ENCODE peak calls at places on chromosomes 4 and X, in ten cellular contexts. E is CD4-positive, alpha-beta memory T cell; Z is esophagus squamous epithelium; O is ovary; D is tibial nerve; K is right lobe of liver; R is endodermal cell; A is thoracic aorta; J is PC-3; U is SJSA1. C is an unnamed sample. For H3K36me3 and H3K27me3, the result is how much of the 10 kb centered on the place peaks cover.

GRCh38 chr4:173516621-173517612 is 13.1 kb downstream of the HAND2 start:
- DNase-seq in E (no peak), Z (no peak), O (no peak), D (no peak), K (no peak), R (peak), A (no peak), J (no peak), U (no peak), C (no peak)

GRCh38 chr4:48041535-48042137 is 25.1 kb downstream of the NIPAL1 start:
- DNase-seq in E (no peak), Z (no peak), O (no peak), D (no peak), K (no peak), R (no peak), A (no peak), J (no peak), U (no peak), C (no peak)

GRCh38 chr4:87530868-87531267 is 1.7 kb upstream of the SPARCL1 start:
- DNase-seq in E (no peak), Z (peak), O (peak), D (peak), K (peak), R (no peak), A (peak), J (no peak), U (no peak), C (no peak)

GRCh38 chr4:183098080-183098722 is 856 bp upstream of the WWC2 start:
- DNase-seq in E (peak), Z (no peak), O (peak), D (peak), K (peak), R (no peak), A (no peak), J (peak), U (peak), C (peak)

GRCh38 chrX:135707880-135708279 is 5.6 kb upstream of the CT45A1 start:
- DNase-seq in E (no peak), Z (no peak), O (no peak), D (no peak), K (no peak), R (peak), A (no peak), J (peak), U (no peak), C (no peak)

GRCh38 chrX:19772759-19773623 is 114.4 kb downstream of the SH3KBP1 start:
- DNase-seq in E (peak), Z (no peak), O (no peak), D (no peak), K (no peak), R (no peak), A (no peak), J (peak), U (no peak), C (no peak)

GRCh38 chrX:80022363-80023031 is 7.9 kb downstream of the TBX22 start:
- DNase-seq in E (no peak), Z (no peak), O (no peak), D (no peak), K (no peak), R (peak), A (no peak), J (no peak), U (no peak), C (no peak)

GRCh38 chr4:29756966-29757365 is 963.2 kb upstream of the PCDH7 start:
- DNase-seq in E (no peak), Z (no peak), O (no peak), D (no peak), K (no peak), R (peak), A (no peak), J (peak), U (no peak), C (no peak)

GRCh38 chrX:44698328-44698727 is 145.5 kb upstream of the DUSP21 start:
- DNase-seq in E (no peak), Z (no peak), O (no peak), D (no peak), K (no peak), R (no peak), A (no peak), J (no peak), U (no peak), C (no peak)

GRCh38 chr4:156788782-156789181 is 182.8 kb downstream of the PDGFC start:
- DNase-seq in E (no peak), Z (no peak), O (no peak), D (no peak), K (no peak), R (no peak), A (no peak), J (peak), U (no peak), C (no peak)

GRCh38 chr4:15197005-15197404 is 194.7 kb downstream of the CPEB2 start:
- DNase-seq in E (no peak), Z (no peak), O (no peak), D (no peak), K (no peak), R (peak), A (no peak), J (peak), U (no peak), C (no peak)

GRCh38 chr4:123386608-123387007 is 10.0 kb upstream of the SPRY1 start:
- DNase-seq in E (no peak), Z (no peak), O (no peak), D (no peak), K (no peak), R (no peak), A (no peak), J (no peak), U (no peak), C (no peak)

GRCh38 chr4:25981749-25982148 is 67.7 kb downstream of the SMIM20 start:
- DNase-seq in E (no peak), Z (no peak), O (no peak), D (no peak), K (no peak), R (peak), A (no peak), J (peak), U (no peak), C (no peak)

GRCh38 chr4:931194-931959 is 739 bp downstream of the GAK start:
- DNase-seq in E (peak), Z (no peak), O (no peak), D (no peak), K (peak), R (no peak), A (no peak), J (no peak), U (no peak), C (no peak)

GRCh38 chr4:59002148-59002547 is 1892.0 kb upstream of the IGFBP7 start:
- DNase-seq in E (no peak), Z (no peak), O (no peak), D (no peak), K (no peak), R (no peak), A (no peak), J (no peak), U (no peak), C (no peak)

GRCh38 chr4:188109157-188109755 is at the start of gene TRIML2:
- DNase-seq in E (no peak), Z (no peak), O (no peak), D (no peak), K (no peak), R (peak), A (no peak), J (peak), U (no peak), C (no peak)

GRCh38 chrX:134803060-134803459 is 144.8 kb upstream of the PLAC1 start:
- DNase-seq in E (no peak), Z (no peak), O (no peak), D (no peak), K (no peak), R (peak), A (no peak), J (no peak), U (no peak), C (no peak)

GRCh38 chrX:103818844-103819243 is 13.2 kb downstream of the RAB9B start:
- DNase-seq in E (no peak), Z (no peak), O (no peak), D (no peak), K (no peak), R (no peak), A (no peak), J (no peak), U (no peak), C (no peak)

GRCh38 chr4:183403486-183403885 is 41.0 kb upstream of the CDKN2AIP start:
- DNase-seq in E (no peak), Z (no peak), O (no peak), D (no peak), K (no peak), R (no peak), A (no peak), J (no peak), U (no peak), C (no peak)

GRCh38 chrX:72050011-72050410 is 81.7 kb downstream of the RTL5 start:
- DNase-seq in E (no peak), Z (no peak), O (no peak), D (no peak), K (no peak), R (peak), A (no peak), J (no peak), U (no peak), C (no peak)

GRCh38 chrX:31199051-31199769 is 127.4 kb upstream of the FTHL17 start:
- DNase-seq in E (no peak), Z (no peak), O (no peak), D (no peak), K (no peak), R (no peak), A (no peak), J (no peak), U (no peak), C (no peak)

GRCh38 chr4:98166025-98166730 is 22.9 kb upstream of the STPG2 start:
- DNase-seq in E (no peak), Z (no peak), O (no peak), D (no peak), K (peak), R (no peak), A (no peak), J (peak), U (no peak), C (no peak)

GRCh38 chrX:29090811-29091210 is 503.6 kb downstream of the IL1RAPL1 start:
- DNase-seq in E (no peak), Z (no peak), O (no peak), D (no peak), K (no peak), R (no peak), A (no peak), J (peak), U (no peak), C (no peak)

GRCh38 chr4:113248320-113248719 is 198.9 kb downstream of the ANK2 start:
- DNase-seq in E (no peak), Z (no peak), O (no peak), D (no peak), K (no peak), R (peak), A (no peak), J (no peak), U (no peak), C (no peak)

GRCh38 chr4:77697860-77698599 is 92.4 kb downstream of the CXCL13 start:
- DNase-seq in E (no peak), Z (no peak), O (no peak), D (no peak), K (peak), R (peak), A (no peak), J (peak), U (peak), C (no peak)

GRCh38 chrX:7706032-7706431 is 136.9 kb upstream of the VCX start:
- DNase-seq in E (no peak), Z (no peak), O (no peak), D (no peak), K (no peak), R (no peak), A (no peak), J (peak), U (no peak), C (no peak)

GRCh38 chr4:157043131-157043530 is 32.8 kb upstream of the GLRB start:
- DNase-seq in E (no peak), Z (no peak), O (no peak), D (no peak), K (no peak), R (peak), A (no peak), J (peak), U (no peak), C (no peak)

GRCh38 chrX:120749141-120749846 is 119.4 kb upstream of the C1GALT1C1 start:
- DNase-seq in E (no peak), Z (no peak), O (no peak), D (no peak), K (no peak), R (no peak), A (no peak), J (no peak), U (no peak), C (no peak)

GRCh38 chrX:72041901-72042859 is 89.5 kb downstream of the RTL5 start:
- DNase-seq in E (no peak), Z (no peak), O (peak), D (no peak), K (no peak), R (peak), A (no peak), J (no peak), U (no peak), C (no peak)

GRCh38 chr4:69531251-69531650 is 35.5 kb upstream of the UGT2B4 start:
- DNase-seq in E (no peak), Z (no peak), O (no peak), D (no peak), K (no peak), R (no peak), A (no peak), J (no peak), U (no peak), C (no peak)

GRCh38 chr4:139685180-139685579 is 19.6 kb downstream of the MGST2 start:
- DNase-seq in E (no peak), Z (no peak), O (no peak), D (no peak), K (no peak), R (no peak), A (no peak), J (no peak), U (no peak), C (no peak)

GRCh38 chr4:149009223-149009622 is 567.0 kb upstream of the NR3C2 start:
- DNase-seq in E (no peak), Z (no peak), O (no peak), D (no peak), K (no peak), R (no peak), A (no peak), J (no peak), U (no peak), C (no peak)

GRCh38 chr4:161376275-161376674 is 787.5 kb downstream of the FSTL5 start:
- DNase-seq in E (no peak), Z (no peak), O (no peak), D (no peak), K (no peak), R (no peak), A (no peak), J (peak), U (no peak), C (no peak)

GRCh38 chr4:10288830-10289533 is 168.2 kb downstream of the ZNF518B start:
- DNase-seq in E (no peak), Z (no peak), O (no peak), D (no peak), K (no peak), R (no peak), A (no peak), J (no peak), U (no peak), C (no peak)

GRCh38 chr4:20288047-20288650 is 36.4 kb downstream of the SLIT2 start:
- DNase-seq in E (no peak), Z (no peak), O (no peak), D (no peak), K (no peak), R (no peak), A (no peak), J (peak), U (no peak), C (no peak)

GRCh38 chr4:114223580-114223979 is 244.1 kb upstream of the ARSJ start:
- DNase-seq in E (no peak), Z (no peak), O (no peak), D (no peak), K (no peak), R (no peak), A (no peak), J (no peak), U (no peak), C (no peak)

GRCh38 chrX:57772637-57773036 is 92.6 kb upstream of the NLRP2B start:
- DNase-seq in E (no peak), Z (no peak), O (no peak), D (no peak), K (no peak), R (no peak), A (no peak), J (peak), U (no peak), C (no peak)

GRCh38 chr4:58216461-58216860 is 1106.3 kb upstream of the IGFBP7 start:
- DNase-seq in E (no peak), Z (no peak), O (no peak), D (no peak), K (no peak), R (no peak), A (no peak), J (no peak), U (no peak), C (no peak)

GRCh38 chr4:153643406-153644016 is 40.6 kb upstream of the TLR2 start:
- DNase-seq in E (no peak), Z (no peak), O (no peak), D (no peak), K (no peak), R (no peak), A (no peak), J (peak), U (no peak), C (no peak)

GRCh38 chrX:11209798-11210197 is 83.4 kb upstream of the AMELX start:
- DNase-seq in E (no peak), Z (no peak), O (no peak), D (no peak), K (no peak), R (no peak), A (no peak), J (no peak), U (no peak), C (no peak)

GRCh38 chrX:121823406-121823805 is 776.0 kb downstream of the GLUD2 start:
- DNase-seq in E (no peak), Z (no peak), O (no peak), D (no peak), K (no peak), R (no peak), A (no peak), J (no peak), U (no peak), C (no peak)
- H3K27ac ChIP-seq in E (no peak), Z (no peak), O (no peak), D (no peak), K (no peak), R (no peak), A (no peak), J (no peak), U (no peak), C (no peak)

GRCh38 chrX:23938690-23939089 is 30.9 kb downstream of the CXorf58 start:
- DNase-seq in E (no peak), Z (no peak), O (no peak), D (no peak), K (no peak), R (no peak), A (no peak), J (no peak), U (no peak), C (no peak)
- H3K36me3 ChIP-seq in E (under half), Z (under half), O (under half), D (under half), K (under half), R (under half), A (under half), J (under half), U (under half), C (under half)

GRCh38 chr4:3774253-3774883 is 8.2 kb downstream of the ADRA2C start:
- DNase-seq in E (no peak), Z (no peak), O (no peak), D (no peak), K (no peak), R (no peak), A (no peak), J (no peak), U (no peak), C (no peak)

GRCh38 chr4:3775576-3775975 is 9.4 kb downstream of the ADRA2C start:
- DNase-seq in E (no peak), Z (no peak), O (no peak), D (no peak), K (no peak), R (no peak), A (no peak), J (no peak), U (no peak), C (no peak)

GRCh38 chr4:3773552-3774001 is 7.4 kb downstream of the ADRA2C start:
- DNase-seq in E (no peak), Z (no peak), O (no peak), D (no peak), K (no peak), R (no peak), A (no peak), J (no peak), U (no peak), C (no peak)

GRCh38 chr4:3776166-3777032 is 10.2 kb downstream of the ADRA2C start:
- DNase-seq in E (no peak), Z (no peak), O (no peak), D (no peak), K (no peak), R (no peak), A (no peak), J (no peak), U (no peak), C (no peak)

DNA sequence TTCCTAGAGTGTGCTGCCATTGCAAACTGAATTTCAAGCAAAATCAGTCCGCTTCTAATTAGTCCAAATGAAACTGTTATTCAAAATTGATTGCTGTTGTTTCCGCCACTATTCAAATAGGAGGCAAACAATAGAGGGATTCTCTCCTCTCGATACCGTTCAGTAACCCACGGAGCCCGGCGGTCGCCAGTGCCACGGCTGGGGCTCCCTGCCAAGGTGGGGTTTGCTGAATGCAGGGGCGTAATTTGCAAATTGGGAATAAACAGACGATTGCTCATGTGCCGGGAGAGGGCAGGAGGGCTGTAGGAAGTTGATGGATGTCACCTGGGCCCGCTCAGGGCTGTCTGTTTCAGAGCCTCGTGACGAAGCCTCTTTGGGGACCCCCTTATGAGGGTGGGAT is 8.8 kb downstream of the ADRA2C start:
- DNase-seq in E (no peak), Z (no peak), O (no peak), D (no peak), K (no peak), R (no peak), A (no peak), J (no peak), U (no peak), C (no peak)
- H3K27me3 ChIP-seq in E (under half), Z (under half), O (under half), D (under half), K (under half), R (under half), A (under half), J (under half), U (under half), C (under half)

GRCh38 chrX:69028006-69028760 is 137.1 kb downstream of the PJA1 start:
- DNase-seq in E (no peak), Z (no peak), O (no peak), D (no peak), K (no peak), R (peak), A (no peak), J (no peak), U (no peak), C (no peak)
- H3K27ac ChIP-seq in E (no peak), Z (peak), O (peak), D (no peak), K (no peak), R (no peak), A (no peak), J (peak), U (no peak), C (no peak)

GRCh38 chr4:118760493-118760892 is 75.3 kb downstream of the METTL14 start:
- DNase-seq in E (no peak), Z (no peak), O (no peak), D (no peak), K (no peak), R (no peak), A (no peak), J (no peak), U (no peak), C (no peak)

GRCh38 chr4:118762146-118762545 is 73.8 kb downstream of the SEC24D start:
- DNase-seq in E (no peak), Z (no peak), O (no peak), D (no peak), K (no peak), R (no peak), A (no peak), J (no peak), U (no peak), C (no peak)

GRCh38 chr4:118762753-118763477 is 73.0 kb downstream of the SEC24D start:
- DNase-seq in E (no peak), Z (no peak), O (no peak), D (no peak), K (no peak), R (no peak), A (no peak), J (no peak), U (no peak), C (no peak)

GRCh38 chr4:118760092-118760491 is 74.9 kb downstream of the METTL14 start:
- DNase-seq in E (no peak), Z (no peak), O (no peak), D (no peak), K (no peak), R (no peak), A (no peak), J (no peak), U (no peak), C (no peak)

DNA sequence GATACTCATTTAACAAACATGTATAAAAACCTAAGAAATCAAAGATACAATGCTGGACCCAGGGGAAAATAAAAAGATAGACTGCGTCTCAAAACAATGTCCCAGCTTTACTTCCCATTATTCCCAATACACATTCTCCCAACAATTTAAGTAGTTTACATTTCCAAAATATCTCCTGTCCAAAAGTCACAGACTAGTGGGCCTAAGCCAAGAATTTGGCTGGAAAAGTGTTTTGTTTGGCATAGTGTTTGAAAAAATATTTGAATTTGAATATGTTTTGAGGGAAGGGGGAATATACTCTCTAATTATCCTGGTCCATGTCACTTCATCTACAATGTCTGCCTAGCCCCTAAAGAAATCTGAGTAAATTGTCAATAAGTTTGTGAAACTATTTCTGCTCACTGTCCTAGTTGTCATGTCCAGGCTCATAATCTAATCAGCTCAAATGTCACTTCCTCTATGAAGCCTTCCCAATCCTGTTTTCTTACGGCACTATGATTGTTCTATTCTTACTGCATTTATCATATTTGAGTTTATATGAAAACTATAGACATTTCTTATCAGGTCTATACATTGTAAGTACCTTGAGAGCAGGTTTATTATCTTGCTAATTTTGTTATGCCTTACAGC is 74.4 kb downstream of the SEC24D start:
- DNase-seq in E (no peak), Z (no peak), O (no peak), D (no peak), K (no peak), R (no peak), A (no peak), J (no peak), U (no peak), C (no peak)
- H3K36me3 ChIP-seq in E (under half), Z (under half), O (under half), D (under half), K (under half), R (half or more), A (under half), J (under half), U (half or more), C (under half)